ENCODE peak calls at places on chromosomes 11 and 22, in eight cellular contexts. V is nephron progenitor cell, F is BJ, N is glutamatergic neuron, A is HCT116, S is cardiac muscle cell, Z is Peyer's patch, M is foreskin fibroblast. X is an unnamed sample.

GRCh38 chr22:29840498-29840897 is 2.4 kb upstream of the ASCC2 start:
- DNase-seq in A (no peak), N (no peak), S (no peak), V (no peak), Z (no peak), M (peak; percentile 54), F (no peak), X (no peak)

GRCh38 chr11:91756829-91757480 is 467.7 kb upstream of the FAT3 start:
- DNase-seq in N (no peak), M (no peak), V (no peak), Z (no peak), S (no peak), F (no peak), A (no peak), X (no peak)

GRCh38 chr22:29096736-29097669 is 24.2 kb downstream of the KREMEN1 start:
- DNase-seq in S (peak; percentile 31), A (no peak), Z (no peak), F (no peak), M (no peak), V (peak; percentile 28), N (no peak), X (no peak)

GRCh38 chr22:23403152-23403719 is 176.9 kb downstream of the IGLL1 start:
- DNase-seq in Z (no peak), S (no peak), M (no peak), F (no peak), N (no peak), A (no peak), V (no peak), X (no peak)

GRCh38 chr11:57777969-57778317 is 16.3 kb downstream of the CTNND1 start:
- DNase-seq in Z (no peak), N (no peak), A (no peak), M (no peak), V (no peak), F (no peak), S (no peak), X (no peak)

GRCh38 chr11:69941546-69942332 is 122.5 kb upstream of the FGF3 start:
- DNase-seq in F (no peak), N (peak; percentile 16), Z (no peak), V (no peak), M (no peak), S (no peak), A (no peak), X (no peak)

GRCh38 chr11:107493117-107493516 is 35.5 kb upstream of the CWF19L2 start:
- DNase-seq in F (no peak), V (no peak), M (peak; percentile 29), A (no peak), Z (no peak), S (no peak), N (no peak), X (no peak)

GRCh38 chr22:35479359-35479758 is 61.3 kb upstream of the RASD2 start:
- DNase-seq in A (no peak), S (no peak), V (no peak), N (no peak), Z (no peak), F (no peak), M (no peak), X (no peak)

GRCh38 chr22:37428649-37429586 is 1.6 kb upstream of the ELFN2 start:
- DNase-seq in F (no peak), S (peak; percentile 84), Z (peak; percentile 44), V (peak; percentile 84), N (peak; percentile 77), M (no peak), A (peak; percentile 37), X (no peak)

GRCh38 chr22:44733426-44734106 is 18.8 kb upstream of the ARHGAP8 start:
- DNase-seq in Z (no peak), M (no peak), F (no peak), S (no peak), N (no peak), V (no peak), A (no peak), X (no peak)

DNA sequence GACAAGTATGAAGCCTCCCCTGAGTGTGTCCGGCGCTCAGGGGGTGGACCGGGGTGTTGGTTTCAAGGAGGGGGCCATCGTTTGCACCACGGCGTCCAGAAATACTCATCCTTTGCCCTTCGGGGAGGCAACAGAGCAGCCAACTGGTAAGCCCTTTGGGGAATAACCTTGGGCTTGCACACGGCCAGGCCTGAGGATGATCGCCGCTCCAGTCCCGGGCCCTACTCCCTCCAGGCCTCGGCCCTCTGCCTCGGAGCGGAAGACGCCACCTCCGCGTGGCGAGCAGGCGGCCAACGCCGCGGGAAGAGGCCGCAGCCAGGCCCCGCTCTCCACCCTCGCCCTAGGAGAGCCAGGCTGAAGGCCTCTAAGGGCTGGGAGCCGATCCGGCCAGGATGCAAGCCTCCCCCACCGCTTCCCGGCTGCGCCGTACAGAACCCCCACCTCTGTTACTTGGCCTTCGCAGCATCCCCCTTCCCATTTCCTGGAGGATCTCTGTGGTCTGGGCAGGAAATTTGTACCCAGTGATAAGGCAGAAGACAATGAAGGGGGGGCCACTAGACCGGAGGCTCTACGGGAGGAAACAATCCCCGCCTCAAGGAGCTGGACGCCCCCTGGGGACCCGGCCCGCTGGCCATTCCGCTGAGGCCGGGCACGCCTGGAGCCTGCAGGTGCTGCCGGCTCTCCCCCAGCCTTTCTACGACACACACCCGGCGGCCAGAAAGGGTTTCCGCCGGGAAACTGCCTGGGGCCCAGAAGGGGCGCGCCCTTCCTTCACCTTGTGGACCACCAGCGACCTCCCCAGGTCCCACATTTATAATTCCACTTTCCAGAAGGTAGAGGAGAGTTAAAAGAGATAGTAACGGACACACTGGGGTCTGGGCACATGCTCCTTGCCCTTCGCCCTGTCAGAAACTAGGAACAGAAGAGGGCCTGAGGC is 2.6 kb downstream of the ESAM start:
- DNase-seq in N (peak; percentile 54), V (no peak), Z (no peak), S (peak; percentile 22), F (no peak), A (no peak), M (no peak), X (no peak)
- TF ChIP-seq CTCF in N (no peak), V (no peak), Z (no peak), S (no peak), F (no peak), A (no peak), M (no peak), X (no peak)

GRCh38 chr11:88950975-88951374 is 114.8 kb downstream of the GRM5 start:
- DNase-seq in S (no peak), M (no peak), N (no peak), V (no peak), A (no peak), F (no peak), Z (no peak), X (no peak)
- TF ChIP-seq CTCF in S (no peak), M (no peak), N (no peak), V (no peak), A (no peak), F (no peak), Z (no peak), X (no peak)

GRCh38 chr11:119029069-119029339 is 1.7 kb downstream of the SLC37A4 start:
- DNase-seq in Z (no peak), A (no peak), F (no peak), M (no peak), N (no peak), S (no peak), V (no peak), X (no peak)
- TF ChIP-seq CTCF in Z (no peak), A (no peak), F (no peak), M (no peak), N (no peak), S (no peak), V (no peak), X (no peak)

GRCh38 chr11:86800956-86801264 is 568 bp downstream of the PRSS23 start:
- DNase-seq in A (no peak), N (no peak), M (no peak), F (no peak), V (no peak), Z (no peak), S (no peak), X (no peak)

GRCh38 chr11:86802146-86802545 is 1.8 kb downstream of the PRSS23 start:
- DNase-seq in M (no peak), Z (no peak), F (no peak), V (no peak), N (no peak), S (no peak), A (no peak), X (no peak)

GRCh38 chr11:86800076-86800955 is at the start of gene PRSS23:
- DNase-seq in M (peak; percentile 75), F (no peak), S (peak; percentile 88), N (peak; percentile 74), A (no peak), Z (no peak), V (peak; percentile 87), X (peak; percentile 44)

GRCh38 chr11:86798988-86799387 is 1.4 kb upstream of the PRSS23 start:
- DNase-seq in F (no peak), V (no peak), N (no peak), A (no peak), S (no peak), M (peak; percentile 78), Z (no peak), X (no peak)

GRCh38 chr11:86799680-86800075 is 664 bp upstream of the PRSS23 start:
- DNase-seq in A (no peak), M (no peak), S (peak; percentile 41), N (no peak), V (no peak), F (no peak), Z (no peak), X (no peak)
- TF ChIP-seq CTCF in A (no peak), M (no peak), S (peak; percentile 17), N (no peak), V (no peak), F (no peak), Z (no peak), X (no peak)

DNA sequence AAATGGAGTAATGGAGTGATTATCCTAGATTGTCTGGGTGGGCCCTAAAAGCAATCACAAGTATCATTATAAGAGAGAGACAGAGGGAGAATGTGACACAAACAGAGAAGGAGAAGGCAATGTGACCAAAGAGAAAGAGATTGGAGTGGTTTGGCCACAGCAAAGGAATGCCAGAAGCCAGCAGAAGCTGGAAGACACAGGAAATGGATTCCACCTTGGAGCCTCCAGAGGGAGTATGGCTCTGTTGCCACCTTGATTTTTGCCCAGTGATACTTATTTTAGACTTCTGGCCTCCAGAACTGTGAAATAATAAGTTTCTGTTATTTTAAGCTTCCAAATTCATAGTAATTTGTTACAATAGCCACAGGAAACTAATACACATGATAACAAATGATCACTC is 36.8 kb upstream of the OR5P2 start:
- DNase-seq in M (no peak), F (no peak), S (no peak), V (no peak), Z (no peak), N (no peak), A (no peak), X (no peak)
- TF ChIP-seq CTCF in M (no peak), F (peak; percentile 8), S (no peak), V (no peak), Z (no peak), N (no peak), A (no peak), X (no peak)

X was measured in D721Med.